ENCODE peak calls at places on chromosomes 13 and 19, in four cellular contexts. Y is GM12865, C is HS-5, O is AG04450. P is an unnamed sample.

GRCh38 chr13:80082396-80083096 is 258.4 kb downstream of the SPRY2 start:
- DNase-seq in C (no peak), O (no peak), Y (no peak), P (no peak)

GRCh38 chr19:13937479-13938360 is 497 bp downstream of the PODNL1 start:
- DNase-seq in O (no peak), C (no peak), Y (no peak), P (no peak)

GRCh38 chr13:48199404-48199991 is 33.5 kb upstream of the ITM2B start:
- DNase-seq in C (no peak), O (no peak), Y (no peak), P (no peak)

GRCh38 chr19:1154731-1155351 is 19.2 kb downstream of the SBNO2 start:
- DNase-seq in Y (no peak), O (peak), C (no peak), P (no peak)

GRCh38 chr13:52061587-52061986 is 37.1 kb downstream of the UTP14C start:
- DNase-seq in Y (no peak), O (no peak), C (no peak), P (no peak)

GRCh38 chr19:50308991-50309390 is 20.2 kb downstream of the KCNC3 start:
- DNase-seq in C (no peak), Y (no peak), O (no peak), P (no peak)

GRCh38 chr13:74891610-74892009 is 590.4 kb downstream of the TBC1D4 start:
- DNase-seq in Y (no peak), C (no peak), O (peak), P (no peak)

GRCh38 chr19:17136026-17136425 is 60.4 kb downstream of the MYO9B start:
- DNase-seq in Y (peak), O (no peak), C (no peak), P (no peak)

P was measured in SK-N-DZ.